ENCODE peak calls at places on chromosomes 5 and 9, in nine cellular contexts. Q, G, O, N, C, X, K, F and L are unnamed samples.

GRCh38 chr9:132622144-132622543 is 39.7 kb downstream of the BARHL1 start:
- DNase-seq in Q (no peak), G (no peak), O (peak), N (peak), C (no peak), X (no peak), K (no peak), F (no peak), L (peak)

GRCh38 chr5:122473138-122473843 is 161.3 kb downstream of the SNCAIP start:
- DNase-seq in Q (no peak), G (no peak), O (no peak), N (no peak), C (no peak), X (no peak), K (no peak), F (no peak), L (no peak)

GRCh38 chr5:52799358-52799982 is 11.8 kb downstream of the ITGA1 start:
- DNase-seq in Q (peak), G (no peak), O (peak), N (peak), C (peak), X (peak), K (peak), F (peak), L (peak)

GRCh38 chr5:175922192-175922885 is 45.8 kb downstream of the THOC3 start:
- DNase-seq in Q (no peak), G (no peak), O (peak), N (peak), C (no peak), X (no peak), K (no peak), F (no peak), L (peak)

GRCh38 chr9:28197653-28198052 is 624.4 kb upstream of the C9orf72 start:
- DNase-seq in Q (no peak), G (no peak), O (peak), N (no peak), C (no peak), X (no peak), K (no peak), F (no peak), L (peak)

GRCh38 chr5:175420383-175420782 is 23.6 kb downstream of the DRD1 start:
- DNase-seq in Q (no peak), G (no peak), O (no peak), N (no peak), C (no peak), X (no peak), K (no peak), F (no peak), L (no peak)

GRCh38 chr9:8078641-8079140 is 279.1 kb upstream of the DMAC1 start:
- DNase-seq in Q (no peak), G (no peak), O (no peak), N (no peak), C (no peak), X (no peak), K (no peak), F (no peak), L (peak)

GRCh38 chr9:97895695-97896332 is 26.5 kb downstream of the TRMO start:
- DNase-seq in Q (no peak), G (no peak), O (no peak), N (peak), C (peak), X (no peak), K (no peak), F (no peak), L (peak)

GRCh38 chr5:128213340-128213739 is 129.8 kb downstream of the SLC12A2 start:
- DNase-seq in Q (peak), G (peak), O (peak), N (peak), C (no peak), X (no peak), K (peak), F (peak), L (peak)

GRCh38 chr9:36382484-36382883 is 17.6 kb downstream of the RNF38 start:
- DNase-seq in Q (no peak), G (no peak), O (no peak), N (no peak), C (no peak), X (no peak), K (peak), F (no peak), L (no peak)

GRCh38 chr9:116166713-116167112 is 13.1 kb downstream of the PAPPA start:
- DNase-seq in Q (no peak), G (no peak), O (no peak), N (no peak), C (no peak), X (no peak), K (no peak), F (no peak), L (no peak)

GRCh38 chr9:108708448-108708847 is 147.3 kb downstream of the ACTL7B start:
- DNase-seq in Q (no peak), G (no peak), O (no peak), N (no peak), C (no peak), X (no peak), K (no peak), F (no peak), L (no peak)

GRCh38 chr9:642014-642413 is 199.5 kb upstream of the DMRT1 start:
- DNase-seq in Q (no peak), G (no peak), O (no peak), N (no peak), C (no peak), X (no peak), K (no peak), F (no peak), L (no peak)

GRCh38 chr9:124770359-124771020 is 621 bp downstream of the NR6A1 start:
- DNase-seq in Q (no peak), G (peak), O (no peak), N (no peak), C (peak), X (no peak), K (peak), F (peak), L (no peak)

GRCh38 chr5:24103624-24104023 is 541.2 kb downstream of the CDH10 start:
- DNase-seq in Q (no peak), G (no peak), O (no peak), N (no peak), C (no peak), X (no peak), K (no peak), F (no peak), L (no peak)

GRCh38 chr5:56518820-56519219 is 285.7 kb upstream of the ANKRD55 start:
- DNase-seq in Q (no peak), G (no peak), O (no peak), N (no peak), C (no peak), X (no peak), K (no peak), F (no peak), L (no peak)

GRCh38 chr9:83508072-83508471 is 30.1 kb downstream of the FRMD3 start:
- DNase-seq in Q (no peak), G (no peak), O (no peak), N (no peak), C (no peak), X (no peak), K (no peak), F (no peak), L (no peak)

GRCh38 chr5:175337680-175338079 is 106.3 kb downstream of the DRD1 start:
- DNase-seq in Q (no peak), G (no peak), O (no peak), N (no peak), C (no peak), X (no peak), K (no peak), F (no peak), L (no peak)

GRCh38 chr9:99389087-99390033 is 167.3 kb downstream of the SEC61B start:
- DNase-seq in Q (no peak), G (no peak), O (peak), N (peak), C (no peak), X (no peak), K (no peak), F (no peak), L (peak)

GRCh38 chr9:108676344-108676743 is 179.4 kb downstream of the ACTL7B start:
- DNase-seq in Q (no peak), G (no peak), O (no peak), N (no peak), C (no peak), X (no peak), K (no peak), F (no peak), L (no peak)

GRCh38 chr5:80184235-80185023 is 71.4 kb downstream of the SERINC5 start:
- DNase-seq in Q (no peak), G (no peak), O (no peak), N (no peak), C (no peak), X (no peak), K (no peak), F (no peak), L (peak)

GRCh38 chr5:156230887-156231286 is 96.1 kb upstream of the SGCD start:
- DNase-seq in Q (no peak), G (no peak), O (no peak), N (no peak), C (no peak), X (no peak), K (no peak), F (no peak), L (no peak)

GRCh38 chr9:87184956-87185642 is 237.8 kb upstream of the GAS1 start:
- DNase-seq in Q (no peak), G (no peak), O (peak), N (peak), C (no peak), X (no peak), K (no peak), F (no peak), L (no peak)

GRCh38 chr5:14696057-14696456 is 31.5 kb downstream of the OTULIN start:
- DNase-seq in Q (no peak), G (no peak), O (no peak), N (no peak), C (no peak), X (no peak), K (no peak), F (no peak), L (peak)

DNA sequence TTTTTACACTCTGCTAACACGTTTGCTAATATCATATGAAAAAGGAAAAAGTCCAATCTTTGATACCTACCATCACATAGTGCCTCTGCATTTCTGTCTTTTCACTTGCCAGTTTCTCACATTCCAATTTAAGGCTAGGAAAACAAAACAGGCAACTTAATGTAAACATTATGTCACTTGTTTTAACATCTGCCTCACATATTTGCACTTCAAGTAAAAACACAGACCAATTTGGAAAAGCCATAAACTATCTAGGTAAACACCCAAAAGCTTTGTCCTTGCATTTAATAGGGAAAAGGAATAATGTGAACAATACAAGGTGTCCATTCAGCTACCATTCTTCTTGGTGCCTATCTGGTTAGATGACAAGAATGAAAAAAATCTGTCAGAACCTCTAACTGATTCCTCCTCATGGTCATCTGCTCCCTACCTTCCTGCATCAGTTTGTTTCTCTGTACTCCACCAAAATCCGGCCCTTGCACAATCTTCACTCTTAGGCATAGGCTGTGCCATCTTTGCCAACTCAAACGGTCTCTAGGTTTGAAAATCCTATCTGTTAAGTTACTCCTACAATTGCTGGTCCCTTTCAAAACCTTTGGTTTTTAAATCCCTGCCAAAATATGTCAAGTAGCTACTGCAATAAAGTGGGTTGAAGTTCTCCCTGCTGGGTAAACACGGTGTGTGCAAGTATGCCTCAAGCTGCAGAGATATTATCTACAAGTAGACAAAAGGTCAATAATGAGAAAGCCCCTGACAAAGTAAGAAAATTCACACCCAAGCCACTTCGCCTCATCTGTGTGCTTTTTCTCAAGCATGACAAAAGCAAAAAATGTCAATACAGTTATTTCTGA is 3.4 kb downstream of the TLE1 start:
- DNase-seq in Q (no peak), G (no peak), O (peak), N (peak), C (no peak), X (no peak), K (no peak), F (no peak), L (peak)
- TF ChIP-seq CTCF in Q (no peak), G (no peak), O (peak), N (peak), C (peak), X (peak), K (peak), F (peak), L (peak)

GRCh38 chr9:110068212-110068611 is 139.7 kb downstream of the C9orf152 start:
- DNase-seq in Q (no peak), G (no peak), O (no peak), N (no peak), C (no peak), X (no peak), K (no peak), F (no peak), L (no peak)
- TF ChIP-seq CTCF in Q (no peak), G (no peak), O (peak), N (no peak), C (no peak), X (no peak), K (no peak), F (no peak), L (no peak)

GRCh38 chr5:126692971-126693370 is 84.0 kb upstream of the LMNB1 start:
- DNase-seq in Q (no peak), G (no peak), O (no peak), N (no peak), C (peak), X (no peak), K (no peak), F (no peak), L (no peak)

GRCh38 chr5:126693806-126694205 is 83.1 kb upstream of the LMNB1 start:
- DNase-seq in Q (no peak), G (no peak), O (no peak), N (no peak), C (no peak), X (no peak), K (no peak), F (no peak), L (no peak)

GRCh38 chr5:126695081-126695480 is 81.9 kb upstream of the LMNB1 start:
- DNase-seq in Q (no peak), G (no peak), O (peak), N (peak), C (no peak), X (no peak), K (no peak), F (no peak), L (peak)

DNA sequence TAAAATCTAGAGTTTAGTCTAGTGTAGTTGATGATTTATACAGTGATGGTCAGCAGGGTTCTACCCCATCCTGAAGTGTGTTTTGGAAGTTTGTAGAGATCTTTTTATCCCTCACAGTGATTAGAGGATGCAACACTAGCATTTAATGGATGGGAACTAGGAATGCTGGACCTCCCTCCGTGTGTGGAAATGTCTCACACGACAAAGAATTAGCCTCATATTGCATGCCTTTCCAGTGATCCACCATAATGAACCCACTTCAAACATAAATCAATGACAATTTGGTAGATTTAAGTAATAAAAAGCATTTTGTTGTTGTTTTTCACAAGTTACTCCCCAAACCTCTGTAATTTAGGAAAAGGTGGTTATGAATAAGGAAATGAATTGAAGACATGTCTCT is 82.5 kb upstream of the LMNB1 start:
- DNase-seq in Q (no peak), G (no peak), O (peak), N (no peak), C (peak), X (no peak), K (no peak), F (no peak), L (no peak)
- TF ChIP-seq CTCF in Q (no peak), G (no peak), O (no peak), N (no peak), C (no peak), X (no peak), K (no peak), F (no peak), L (no peak)

GRCh38 chr5:173188280-173188679 is 43.9 kb downstream of the BNIP1 start:
- DNase-seq in Q (no peak), G (no peak), O (no peak), N (no peak), C (no peak), X (no peak), K (no peak), F (no peak), L (no peak)

GRCh38 chr5:173191561-173191960 is 43.4 kb downstream of the NKX2-5 start:
- DNase-seq in Q (no peak), G (no peak), O (no peak), N (no peak), C (no peak), X (no peak), K (no peak), F (no peak), L (no peak)

GRCh38 chr5:173191015-173191414 is 44.0 kb downstream of the NKX2-5 start:
- DNase-seq in Q (no peak), G (no peak), O (no peak), N (no peak), C (no peak), X (no peak), K (no peak), F (no peak), L (no peak)

DNA sequence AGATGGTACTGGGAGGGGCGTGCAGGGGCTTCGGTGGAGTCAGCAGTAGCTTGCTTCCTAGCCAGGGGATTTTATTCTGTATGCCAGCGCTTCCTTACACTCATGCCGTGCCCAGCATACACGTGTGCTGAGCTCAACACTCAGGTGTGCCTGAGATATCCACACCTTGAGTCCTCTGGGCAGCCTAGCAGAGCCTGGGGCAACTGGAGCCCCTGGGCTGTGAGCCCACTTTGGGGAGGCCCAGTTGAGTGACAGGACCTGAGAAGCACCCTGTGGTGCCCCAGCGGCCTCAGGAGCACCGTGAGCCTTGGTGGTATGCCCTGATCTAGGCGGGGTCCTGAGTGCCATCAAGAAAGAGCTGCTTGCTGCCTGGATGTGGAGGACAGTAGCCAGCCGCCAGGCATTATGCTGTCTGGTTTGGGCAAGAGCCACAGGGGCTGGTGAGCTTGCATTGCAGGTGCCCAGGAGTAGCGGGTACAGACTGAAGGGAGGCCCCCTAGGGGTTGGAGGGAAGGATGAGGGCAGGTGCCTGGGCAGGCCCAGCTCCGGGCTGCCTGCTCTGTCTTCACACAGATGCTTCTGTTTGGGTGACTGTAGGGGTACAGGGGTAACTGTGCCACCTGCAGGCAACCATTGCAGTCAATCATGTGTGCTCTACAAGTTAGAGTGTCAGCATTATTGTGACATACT is 42.9 kb downstream of the BNIP1 start:
- DNase-seq in Q (no peak), G (no peak), O (no peak), N (no peak), C (no peak), X (no peak), K (no peak), F (no peak), L (no peak)
- TF ChIP-seq CTCF in Q (peak), G (peak), O (no peak), N (no peak), C (peak), X (peak), K (no peak), F (no peak), L (no peak)

GRCh38 chr5:113608113-113608551 is 94.6 kb downstream of the YTHDC2 start:
- DNase-seq in Q (no peak), G (no peak), O (peak), N (peak), C (no peak), X (no peak), K (no peak), F (no peak), L (peak)
- TF ChIP-seq CTCF in Q (no peak), G (no peak), O (no peak), N (no peak), C (no peak), X (no peak), K (no peak), F (no peak), L (no peak)

GRCh38 chr9:72203205-72203803 is 54.1 kb downstream of the GDA start:
- DNase-seq in Q (no peak), G (peak), O (peak), N (peak), C (no peak), X (no peak), K (peak), F (peak), L (peak)
- TF ChIP-seq CTCF in Q (peak), G (peak), O (peak), N (peak), C (peak), X (peak), K (peak), F (peak), L (peak)

DNA sequence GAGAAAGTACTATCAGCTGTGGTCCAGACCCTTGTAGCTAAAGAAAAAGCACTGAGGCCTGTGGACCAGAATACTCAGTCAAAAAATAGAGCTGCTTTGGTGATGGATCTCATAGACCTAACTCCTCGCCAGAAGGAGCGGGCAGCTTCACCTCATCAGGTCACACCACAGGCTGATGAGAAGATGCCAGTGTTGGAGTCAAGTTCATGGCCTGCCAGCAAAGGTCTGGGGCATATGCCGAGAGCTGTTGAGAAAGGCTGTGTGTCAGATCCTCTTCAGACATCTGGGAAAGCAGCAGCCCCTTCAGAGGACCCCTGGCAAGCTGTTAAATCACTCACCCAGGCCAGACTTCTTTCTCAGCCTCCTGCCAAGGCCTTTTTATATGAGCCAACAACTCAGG is 8.9 kb downstream of the RAB24 start:
- DNase-seq in Q (no peak), G (no peak), O (no peak), N (no peak), C (peak), X (no peak), K (no peak), F (no peak), L (no peak)
- TF ChIP-seq CTCF in Q (no peak), G (no peak), O (no peak), N (no peak), C (no peak), X (no peak), K (no peak), F (no peak), L (no peak)